ENCODE peak calls at places on chromosomes 3 and 15, in seven cellular contexts. O, J, X, I, U, M and T are unnamed samples.

GRCh38 chr3:184289426-184289938 is 9.6 kb upstream of the PSMD2 start:
- DNase-seq in I (peak), O (no peak), U (peak), X (peak), J (no peak), M (no peak), T (peak)

GRCh38 chr3:55518451-55518850 is 31.3 kb upstream of the WNT5A start:
- DNase-seq in X (no peak), O (no peak), U (no peak), J (no peak), M (no peak), I (no peak), T (peak)

GRCh38 chr3:167776144-167776685 is 40.7 kb downstream of the SERPINI1 start:
- DNase-seq in J (no peak), I (no peak), O (no peak), X (no peak), U (no peak), M (peak), T (no peak)

GRCh38 chr3:10910367-10910766 is 82.2 kb upstream of the SLC6A1 start:
- DNase-seq in M (no peak), I (no peak), X (no peak), U (no peak), J (no peak), O (no peak), T (no peak)

GRCh38 chr3:121648219-121648958 is 12.3 kb downstream of the HCLS1 start:
- DNase-seq in O (no peak), U (no peak), I (peak), M (no peak), J (no peak), X (no peak), T (peak)

GRCh38 chr3:123799544-123800351 is 84.4 kb downstream of the MYLK start:
- DNase-seq in M (peak), O (no peak), U (no peak), J (no peak), I (no peak), X (peak), T (peak)

GRCh38 chr3:10017636-10018292 is 8.5 kb upstream of the FANCD2 start:
- DNase-seq in J (no peak), U (no peak), O (no peak), I (peak), M (no peak), X (peak), T (peak)

GRCh38 chr3:46857485-46858341 is 5.5 kb downstream of the MYL3 start:
- DNase-seq in I (no peak), M (no peak), O (peak), J (no peak), U (peak), X (no peak), T (no peak)

GRCh38 chr3:153596402-153596801 is 434.4 kb downstream of the RAP2B start:
- DNase-seq in M (no peak), X (no peak), O (no peak), I (no peak), J (no peak), U (no peak), T (no peak)

GRCh38 chr15:101131489-101132389 is 120.1 kb downstream of the CHSY1 start:
- DNase-seq in X (no peak), J (no peak), O (peak), I (no peak), U (no peak), M (no peak), T (no peak)

GRCh38 chr3:51941447-51941797 is 282 bp downstream of the RRP9 start:
- DNase-seq in O (no peak), J (no peak), M (no peak), U (no peak), I (no peak), X (no peak), T (no peak)

GRCh38 chr3:194816748-194817591 is 131.3 kb downstream of the FAM43A start:
- DNase-seq in J (no peak), U (no peak), M (no peak), O (no peak), X (no peak), I (no peak), T (no peak)

GRCh38 chr3:175422744-175423143 is 563.6 kb downstream of the NAALADL2 start:
- DNase-seq in J (no peak), O (no peak), M (no peak), X (no peak), U (no peak), I (no peak), T (no peak)

GRCh38 chr3:169640467-169641148 is 22.9 kb downstream of the MECOM start:
- DNase-seq in U (no peak), X (no peak), J (no peak), I (no peak), O (no peak), M (no peak), T (no peak)

GRCh38 chr15:101441706-101442105 is 47.8 kb downstream of the PCSK6 start:
- DNase-seq in M (no peak), X (peak), J (no peak), U (no peak), I (no peak), O (no peak), T (no peak)

GRCh38 chr3:61645148-61645547 is 83.8 kb downstream of the PTPRG start:
- DNase-seq in I (no peak), U (no peak), O (no peak), J (no peak), M (no peak), X (no peak), T (no peak)

GRCh38 chr3:38634133-38634532 is 15.4 kb downstream of the SCN5A start:
- DNase-seq in X (no peak), O (no peak), M (peak), J (no peak), I (no peak), U (no peak), T (peak)

DNA sequence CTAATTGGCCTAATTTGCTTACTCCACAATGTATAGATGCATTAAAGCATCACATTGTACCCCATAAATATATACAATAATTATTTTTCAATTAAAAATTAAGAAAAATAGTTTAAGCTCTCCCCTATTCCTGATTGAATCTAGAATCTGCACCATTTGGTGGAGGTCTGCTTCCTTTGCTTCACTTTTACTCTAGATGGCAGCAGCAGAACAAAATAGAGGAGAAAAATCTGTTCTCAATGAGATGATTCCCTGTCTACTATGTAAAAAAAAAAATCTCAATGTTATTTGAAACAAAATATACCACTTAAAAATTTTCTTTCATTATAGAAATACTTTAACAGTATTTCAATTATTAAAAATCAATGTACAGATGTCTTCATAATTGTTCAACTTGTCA is 109.6 kb upstream of the FXR1 start:
- DNase-seq in X (peak), M (no peak), U (no peak), J (no peak), O (no peak), I (peak), T (peak)
- TF ChIP-seq CTCF in X (peak), M (peak), U (no peak), J (no peak), O (no peak), I (peak), T (peak)

DNA sequence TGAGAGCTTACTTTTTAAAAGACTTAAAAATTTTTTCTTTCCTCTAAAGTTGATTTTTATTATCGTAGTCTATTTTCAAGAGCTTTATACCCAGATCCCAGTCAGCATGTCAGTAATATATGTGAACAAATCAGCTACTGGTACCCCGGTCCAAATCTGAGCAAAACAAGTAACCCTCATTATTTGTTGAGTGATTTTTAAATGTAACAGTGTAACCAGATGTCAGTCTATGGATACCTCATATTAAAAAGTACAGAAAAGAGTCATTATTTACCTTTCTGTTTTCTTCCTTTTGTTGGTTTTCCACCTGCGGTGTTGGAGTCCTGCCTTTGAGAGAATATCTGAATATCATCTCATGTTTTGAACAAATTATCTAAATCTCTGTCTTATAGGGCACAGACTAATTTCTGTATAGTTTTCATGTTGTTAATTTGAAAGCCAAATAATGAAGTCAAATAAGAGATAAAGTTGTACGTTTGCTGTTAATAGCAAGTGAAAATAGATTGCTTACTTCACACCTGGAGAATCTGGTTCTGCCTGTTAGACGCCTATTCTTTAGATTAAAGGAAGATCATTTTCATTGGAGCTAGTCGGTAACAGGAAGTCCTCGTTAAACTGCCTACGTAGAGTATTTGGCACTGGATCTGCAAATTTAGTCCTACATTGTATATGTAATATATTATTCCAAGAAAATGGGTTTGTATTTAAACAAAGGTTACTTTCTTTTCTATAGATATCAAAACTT is at the start of gene STX19:
- DNase-seq in O (no peak), U (no peak), X (no peak), J (no peak), M (no peak), I (no peak), T (no peak)
- H3K4me3 ChIP-seq in O (no peak), U (no peak), X (no peak), J (peak), M (no peak), I (no peak), T (no peak)

DNA sequence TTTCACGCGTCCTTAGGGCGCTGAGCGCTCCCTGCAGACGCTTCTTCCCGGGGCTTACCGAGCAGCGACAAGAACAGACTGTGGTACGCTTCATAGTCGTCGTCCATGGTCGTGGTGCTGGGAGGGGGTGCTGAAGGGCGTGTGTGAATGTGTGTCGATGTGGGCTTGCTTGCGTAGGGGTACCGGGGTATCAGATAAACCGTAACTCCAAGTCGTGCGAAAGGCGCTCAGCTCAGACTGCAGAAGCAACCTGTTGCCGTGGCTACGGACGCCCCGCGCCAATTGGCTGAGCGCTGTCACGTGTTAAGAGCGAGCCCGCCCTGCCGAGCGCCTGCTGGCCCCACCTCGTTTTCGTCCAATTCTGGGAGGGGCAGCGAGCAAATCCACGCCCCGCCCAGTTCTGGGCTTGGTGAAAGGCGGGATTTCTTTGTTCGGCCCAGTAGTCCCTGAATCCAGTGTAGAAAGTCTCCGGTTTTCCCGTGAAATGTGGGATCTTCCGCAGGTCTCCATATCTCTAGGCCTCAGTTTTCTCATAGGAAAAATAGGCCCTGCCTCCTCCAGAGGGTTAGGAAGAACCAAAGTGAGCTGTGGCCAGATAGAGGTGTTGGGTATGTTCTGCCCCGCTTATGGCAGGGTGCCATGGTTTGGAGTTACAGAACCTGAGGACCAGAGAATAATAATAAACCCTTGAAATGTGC is at the start of gene EFCAB12:
- DNase-seq in O (peak), M (peak), X (peak), U (peak), I (peak), J (peak), T (peak)
- TF ChIP-seq CTCF in O (no peak), M (no peak), X (no peak), U (no peak), I (no peak), J (no peak), T (no peak)

DNA sequence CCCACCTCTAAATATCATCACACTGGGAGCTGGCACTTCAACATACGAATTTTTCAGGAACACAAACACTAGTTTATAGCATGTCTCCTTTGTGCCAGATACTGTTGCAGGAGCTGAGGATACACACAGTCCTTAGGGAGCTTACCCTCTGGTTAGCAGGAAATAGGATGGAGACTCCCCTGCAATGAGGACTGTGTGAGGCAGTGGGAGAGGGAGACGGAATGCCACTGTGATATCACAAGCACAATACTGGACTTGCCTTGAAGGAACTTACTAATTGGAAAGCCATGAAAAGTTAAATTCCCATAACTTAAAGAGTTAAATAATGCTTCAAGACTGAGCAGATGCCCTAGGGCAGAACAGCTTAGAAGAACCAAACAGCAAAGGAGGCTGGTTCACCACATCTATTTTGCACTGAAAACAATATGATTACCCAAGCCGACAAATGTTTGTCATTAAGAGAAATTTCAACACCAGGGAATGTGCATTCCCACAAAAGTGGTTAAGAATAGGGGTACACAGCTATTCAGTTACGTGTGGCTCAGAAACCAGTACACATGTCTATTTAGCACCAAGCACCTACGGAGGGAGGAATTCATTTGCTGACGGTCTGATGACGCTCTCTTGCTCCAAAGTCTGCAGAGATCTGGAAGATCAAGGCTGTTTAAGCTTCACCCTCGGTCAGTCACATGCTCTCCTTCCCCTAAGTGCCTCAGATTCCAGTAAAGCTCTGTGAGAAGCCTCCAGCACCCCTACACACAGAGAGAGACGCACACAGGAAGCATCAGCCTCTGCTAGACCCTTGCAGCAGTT is 5.2 kb downstream of the TBC1D2B start:
- DNase-seq in M (peak), O (no peak), I (peak), J (no peak), U (peak), X (peak), T (peak)
- H3K4me3 ChIP-seq in M (peak), O (no peak), I (no peak), J (no peak), U (no peak), X (peak), T (no peak)

GRCh38 chr15:45378149-45378912 is at the start of gene GATM:
- DNase-seq in U (peak), I (peak), O (peak), X (peak), M (peak), J (peak), T (peak)
- TF ChIP-seq CTCF in U (no peak), I (peak), O (peak), X (peak), M (peak), J (no peak), T (peak)